ENCODE peak calls at places on chromosomes 16 and 17, in six cellular contexts. W, C, S, V, F and B are unnamed samples.

GRCh38 chr17:7263071-7263800 is 958 bp upstream of the CLDN7 start:
- DNase-seq in W (no peak), C (no peak), F (no peak), V (no peak), S (peak), B (no peak)

GRCh38 chr16:27289669-27290068 is 21.1 kb upstream of the NSMCE1 start:
- DNase-seq in V (no peak), F (no peak), S (no peak), C (no peak), W (no peak), B (no peak)

GRCh38 chr16:28193530-28194423 is 18.0 kb downstream of the XPO6 start:
- DNase-seq in F (peak), S (peak), C (no peak), W (no peak), V (peak), B (no peak)

GRCh38 chr16:85173981-85174751 is 61.9 kb upstream of the CIBAR2 start:
- DNase-seq in C (no peak), W (no peak), V (peak), S (peak), F (peak), B (no peak)

GRCh38 chr17:44323359-44324091 is 1.1 kb downstream of the SLC25A39 start:
- DNase-seq in F (no peak), S (no peak), W (no peak), V (no peak), C (no peak), B (no peak)

GRCh38 chr17:55327225-55328088 is 62.7 kb downstream of the HLF start:
- DNase-seq in C (no peak), V (peak), S (peak), W (no peak), F (no peak), B (no peak)

GRCh38 chr17:50052241-50052788 is 3.6 kb upstream of the ITGA3 start:
- DNase-seq in F (no peak), W (no peak), C (no peak), S (no peak), V (no peak), B (no peak)

GRCh38 chr17:32960815-32961214 is 30.8 kb upstream of the SPACA3 start:
- DNase-seq in C (no peak), F (no peak), V (peak), S (no peak), W (no peak), B (no peak)

GRCh38 chr17:82657926-82658325 is 9.7 kb upstream of the WDR45B start:
- DNase-seq in C (peak), S (no peak), F (no peak), W (no peak), V (no peak), B (no peak)

GRCh38 chr17:28916302-28916934 is 13.5 kb upstream of the DHRS13 start:
- DNase-seq in V (no peak), S (peak), W (no peak), F (peak), C (no peak), B (no peak)

GRCh38 chr16:1530883-1531637 is 2.4 kb upstream of the TMEM204 start:
- DNase-seq in F (peak), S (no peak), C (no peak), V (no peak), W (no peak), B (peak)

GRCh38 chr17:16158721-16159120 is 56.6 kb downstream of the NCOR1 start:
- DNase-seq in F (no peak), S (no peak), C (no peak), V (no peak), W (no peak), B (no peak)

GRCh38 chr16:627458-628239 is 3.1 kb upstream of the WFIKKN1 start:
- DNase-seq in V (no peak), F (no peak), W (no peak), S (peak), C (no peak), B (no peak)

GRCh38 chr16:1534021-1535020 is 855 bp downstream of the TMEM204 start:
- DNase-seq in V (no peak), W (no peak), C (no peak), S (no peak), F (no peak), B (no peak)

GRCh38 chr16:74521691-74522090 is 85.2 kb downstream of the GLG1 start:
- DNase-seq in W (no peak), C (peak), F (peak), V (no peak), S (no peak), B (no peak)

GRCh38 chr16:1363501-1364041 is 11.8 kb downstream of the GNPTG start:
- DNase-seq in V (peak), C (no peak), S (peak), F (peak), W (no peak), B (no peak)

GRCh38 chr17:65530985-65531507 is 30.4 kb downstream of the AXIN2 start:
- DNase-seq in F (no peak), W (no peak), C (no peak), S (no peak), V (no peak), B (no peak)

GRCh38 chr16:30585022-30585399 is 486 bp downstream of the ZNF785 start:
- DNase-seq in S (no peak), V (no peak), F (no peak), C (no peak), W (no peak), B (no peak)

GRCh38 chr17:76872221-76872873 is 4.1 kb downstream of the MGAT5B start:
- DNase-seq in C (peak), W (no peak), F (peak), V (peak), S (peak), B (no peak)

GRCh38 chr17:4597975-4598374 is 13.6 kb downstream of the SMTNL2 start:
- DNase-seq in C (no peak), W (no peak), V (no peak), F (no peak), S (no peak), B (no peak)

GRCh38 chr16:73000020-73000906 is 47.7 kb downstream of the ZFHX3 start:
- DNase-seq in W (no peak), V (peak), S (no peak), F (no peak), C (no peak), B (peak)

GRCh38 chr17:2299756-2300155 is 3.8 kb downstream of the SMG6 start:
- DNase-seq in S (no peak), W (no peak), F (no peak), C (no peak), V (no peak), B (no peak)

GRCh38 chr17:76968707-76969597 is 100.7 kb downstream of the MGAT5B start:
- DNase-seq in V (no peak), W (no peak), C (no peak), S (no peak), F (peak), B (no peak)

GRCh38 chr16:89785523-89786155 is 30.8 kb downstream of the FANCA start:
- DNase-seq in V (no peak), S (no peak), C (no peak), F (no peak), W (no peak), B (no peak)

GRCh38 chr16:30941600-30942420 is 7.1 kb upstream of the ORAI3 start:
- DNase-seq in F (peak), W (no peak), V (peak), S (peak), C (no peak), B (peak)

GRCh38 chr16:58507195-58507962 is 7.4 kb downstream of the NDRG4 start:
- DNase-seq in V (no peak), C (peak), F (no peak), S (no peak), W (no peak), B (no peak)

GRCh38 chr16:12613131-12613991 is 190.3 kb downstream of the CPPED1 start:
- DNase-seq in V (peak), C (no peak), F (no peak), S (peak), W (peak), B (no peak)

GRCh38 chr16:89482087-89482823 is 8.1 kb downstream of the ANKRD11 start:
- DNase-seq in S (no peak), W (no peak), V (no peak), C (no peak), F (no peak), B (no peak)

GRCh38 chr16:30697264-30698138 is 1.5 kb upstream of the SRCAP start:
- DNase-seq in S (no peak), V (no peak), F (no peak), W (no peak), C (peak), B (no peak)

GRCh38 chr16:88373927-88374492 is 8.7 kb upstream of the ZNF469 start:
- DNase-seq in C (no peak), V (no peak), W (no peak), F (no peak), S (no peak), B (no peak)

GRCh38 chr17:43822566-43823190 is 10.3 kb downstream of the MPP3 start:
- DNase-seq in V (no peak), S (no peak), F (no peak), W (no peak), C (no peak), B (no peak)

GRCh38 chr16:57637424-57637823 is 9.0 kb downstream of the ADGRG1 start:
- DNase-seq in V (no peak), S (no peak), C (no peak), F (no peak), W (no peak), B (peak)

GRCh38 chr16:86066755-86067154 is 167.8 kb downstream of the IRF8 start:
- DNase-seq in F (no peak), W (no peak), C (no peak), V (no peak), S (no peak), B (no peak)

GRCh38 chr16:29256501-29256981 is 150.0 kb downstream of the NPIPB11 start:
- DNase-seq in C (no peak), F (no peak), V (no peak), W (no peak), S (no peak), B (no peak)

GRCh38 chr17:81703747-81704654 is 834 bp downstream of the MRPL12 start:
- DNase-seq in C (no peak), V (no peak), F (no peak), S (no peak), W (no peak), B (no peak)

GRCh38 chr16:78275420-78275819 is 176.0 kb downstream of the WWOX start:
- DNase-seq in V (no peak), S (no peak), C (no peak), W (no peak), F (no peak), B (no peak)
- H3K27ac ChIP-seq in V (no peak), S (no peak), C (no peak), W (no peak), F (no peak), B (no peak)

GRCh38 chr16:23453338-23454052 is 506 bp upstream of the COG7 start:
- DNase-seq in V (no peak), W (no peak), S (no peak), C (no peak), F (no peak), B (no peak)

GRCh38 chr16:23448392-23448791 is 4.6 kb downstream of the COG7 start:
- DNase-seq in F (no peak), V (no peak), C (no peak), S (peak), W (no peak), B (no peak)

GRCh38 chr16:23452221-23452571 is 793 bp downstream of the COG7 start:
- DNase-seq in W (no peak), F (no peak), V (no peak), C (no peak), S (no peak), B (no peak)

DNA sequence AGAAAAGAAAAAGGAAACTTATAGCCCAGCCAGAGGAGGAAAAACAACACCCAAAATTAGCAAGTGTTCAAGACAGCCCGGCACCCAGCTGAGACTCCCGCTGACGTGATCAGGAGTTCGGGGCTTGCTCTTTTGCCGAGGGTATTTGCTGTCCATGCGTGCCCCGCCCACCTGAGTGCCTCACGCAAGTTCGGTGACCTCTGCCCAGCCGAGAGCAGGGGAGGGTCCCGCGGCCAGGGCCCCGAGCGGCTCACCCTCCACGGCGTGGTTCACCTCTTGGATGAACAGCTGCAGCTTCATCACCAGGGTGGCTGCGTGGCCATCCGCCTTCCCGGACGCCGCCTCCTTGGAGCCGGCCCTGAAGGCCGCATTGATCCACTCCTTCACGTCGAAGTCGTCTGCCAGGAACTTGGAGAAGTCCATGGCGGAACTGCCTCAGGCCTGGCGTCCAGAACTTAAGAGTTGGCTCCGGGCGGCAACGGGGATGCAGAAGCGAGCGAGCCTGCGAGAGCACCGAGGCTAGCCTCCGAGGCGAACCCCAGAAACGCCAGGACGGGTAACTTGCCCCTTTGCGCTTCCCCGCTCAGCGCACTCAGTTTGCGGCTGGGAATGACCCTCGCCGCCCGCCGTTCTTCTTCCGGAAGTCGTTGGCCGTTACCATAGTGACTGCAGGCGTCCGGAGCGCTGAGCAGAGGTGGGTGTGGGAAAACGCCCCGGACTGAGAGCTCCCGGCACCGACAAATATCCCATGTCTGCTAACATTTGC is at the start of gene COG7:
- DNase-seq in W (peak), S (peak), F (peak), C (peak), V (peak), B (peak)
- H3K27ac ChIP-seq in W (peak), S (peak), F (peak), C (peak), V (peak), B (peak)

DNA sequence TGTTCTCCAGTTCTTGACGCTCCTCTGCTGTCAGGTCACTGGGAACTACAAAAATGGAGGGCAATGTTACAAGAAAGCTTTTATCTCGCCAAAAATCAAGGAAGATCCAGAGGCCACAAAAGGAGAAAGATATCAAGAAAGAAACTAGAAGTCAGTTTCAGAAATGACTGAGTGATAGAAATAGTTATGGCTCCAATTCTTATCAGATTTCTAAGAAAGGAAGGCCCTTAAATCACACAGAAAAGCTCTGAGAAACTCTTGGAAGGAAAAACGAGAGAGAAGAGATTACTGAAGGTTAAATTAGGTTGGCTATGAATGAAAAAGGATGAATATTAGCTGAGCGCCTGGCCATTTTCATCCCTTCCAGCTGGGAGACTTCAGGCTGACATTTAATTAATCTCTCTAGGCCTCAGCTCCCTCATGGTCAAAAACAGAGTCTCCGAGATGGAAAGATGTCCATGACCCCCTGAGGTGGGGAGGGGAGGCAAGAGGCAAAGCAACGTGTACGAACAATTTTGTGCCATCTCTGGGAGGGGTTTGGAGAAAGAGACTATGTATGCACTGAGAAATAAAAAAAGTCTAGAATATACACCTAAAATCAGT is 72.3 kb downstream of the CYTH1 start:
- DNase-seq in F (no peak), C (no peak), S (no peak), W (no peak), V (no peak), B (no peak)
- H3K27ac ChIP-seq in F (no peak), C (peak), S (peak), W (peak), V (no peak), B (no peak)

GRCh38 chr17:36546418-36547093 is 1.8 kb downstream of the GGNBP2 start:
- DNase-seq in W (no peak), V (no peak), F (peak), S (no peak), C (no peak), B (no peak)

GRCh38 chr17:36544049-36544319 is 735 bp upstream of the GGNBP2 start:
- DNase-seq in C (no peak), S (peak), W (peak), F (peak), V (peak), B (peak)

GRCh38 chr17:36545093-36545464 is 360 bp downstream of the GGNBP2 start:
- DNase-seq in C (no peak), S (no peak), W (no peak), F (no peak), V (no peak), B (no peak)

GRCh38 chr17:36544320-36545092 is at the start of gene GGNBP2:
- DNase-seq in W (peak), F (peak), S (peak), C (peak), V (peak), B (peak)

DNA sequence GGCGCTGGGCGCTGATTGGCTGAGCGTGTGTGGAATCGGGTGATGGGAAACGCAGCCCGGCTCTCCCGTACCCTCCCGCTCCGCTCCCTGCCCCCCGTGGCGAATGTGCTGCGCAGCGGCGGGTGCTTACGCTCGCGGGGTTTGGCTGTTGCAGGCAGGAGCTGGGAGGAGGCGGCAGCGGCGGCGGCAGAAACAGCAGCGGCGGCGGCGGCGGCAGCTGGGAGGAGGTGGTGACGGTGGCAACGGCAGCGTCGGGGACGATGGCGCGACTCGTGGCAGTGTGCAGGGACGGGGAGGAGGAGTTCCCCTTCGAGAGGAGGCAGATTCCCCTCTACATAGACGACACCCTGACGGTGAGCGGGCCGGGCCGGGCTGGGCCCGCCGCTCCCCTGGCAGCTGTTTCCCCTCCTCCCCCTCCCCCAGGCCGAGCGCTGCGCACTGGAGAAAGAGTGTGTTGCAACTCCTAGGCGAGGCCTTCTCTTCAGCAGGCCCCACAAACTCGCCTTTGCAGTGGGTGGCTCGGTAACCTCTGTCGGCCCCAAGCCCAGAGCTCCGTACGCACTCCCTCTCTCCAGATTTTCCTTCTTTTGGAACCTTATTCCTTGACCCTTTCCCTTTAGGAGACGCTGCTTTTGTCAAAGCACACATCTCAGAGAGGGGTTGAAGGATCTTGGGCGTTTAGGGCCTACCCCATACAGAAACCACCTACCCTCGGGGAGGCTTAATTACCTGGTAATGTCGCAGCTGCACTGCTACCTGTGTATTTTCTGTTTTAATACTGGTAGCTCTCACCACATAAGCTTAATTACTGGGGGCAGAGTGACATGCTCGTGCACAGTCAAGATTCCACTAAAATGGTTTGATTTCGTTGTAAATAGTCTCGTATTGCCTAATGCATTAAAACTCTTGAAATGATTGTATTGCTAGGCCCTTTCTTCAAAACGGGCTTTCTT is 1.0 kb downstream of the GGNBP2 start:
- DNase-seq in V (peak), F (peak), W (peak), C (peak), S (peak), B (peak)
- H3K27ac ChIP-seq in V (peak), F (peak), W (peak), C (peak), S (peak), B (peak)

GRCh38 chr16:7335991-7336634 is 3.5 kb downstream of the RBFOX1 start:
- DNase-seq in F (no peak), V (no peak), C (no peak), W (no peak), S (no peak), B (no peak)

GRCh38 chr16:7333326-7333725 is 681 bp downstream of the RBFOX1 start:
- DNase-seq in S (no peak), F (no peak), W (no peak), C (no peak), V (no peak), B (no peak)

GRCh38 chr16:7331997-7332396 is 648 bp upstream of the RBFOX1 start:
- DNase-seq in V (no peak), S (no peak), F (no peak), C (no peak), W (no peak), B (no peak)

GRCh38 chr16:7332611-7333010 is at the start of gene RBFOX1:
- DNase-seq in V (no peak), W (no peak), S (no peak), C (no peak), F (no peak), B (no peak)

DNA sequence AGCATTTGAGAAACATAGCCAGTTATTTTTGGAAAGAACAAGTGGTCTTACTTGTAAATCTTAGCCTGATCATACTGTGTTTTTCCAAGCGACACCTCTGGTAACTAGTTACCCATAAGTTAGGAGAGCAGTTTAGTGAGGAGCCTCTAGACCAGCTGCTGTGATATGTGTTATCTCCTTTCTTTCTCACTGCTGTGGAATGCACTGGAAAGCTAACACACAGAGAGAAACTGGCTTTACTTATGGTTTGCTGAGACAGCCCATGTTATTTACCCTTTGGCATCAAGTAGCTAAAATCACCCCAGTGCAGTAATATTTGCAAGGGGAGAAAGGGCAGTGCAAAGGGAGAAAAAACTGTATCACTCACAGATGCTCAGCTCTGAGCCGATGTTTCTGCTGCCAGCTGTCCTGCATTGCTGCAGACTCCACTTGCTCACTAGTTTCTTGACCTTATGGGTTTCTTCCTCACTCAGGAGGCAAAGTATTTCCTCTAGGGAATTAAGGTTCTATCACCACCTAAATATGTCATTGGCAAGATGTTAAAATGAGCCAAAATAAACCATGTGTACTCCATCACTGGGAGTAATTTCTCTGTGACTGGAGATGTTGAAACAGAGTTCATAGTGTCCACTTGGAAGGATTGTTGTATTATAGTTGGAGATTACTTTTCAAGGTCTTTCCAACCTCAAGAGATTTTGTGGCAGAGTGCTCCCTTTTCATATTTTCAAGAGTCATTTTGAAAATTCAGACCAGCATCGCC is 2.3 kb downstream of the RBFOX1 start:
- DNase-seq in V (no peak), S (no peak), F (no peak), W (no peak), C (no peak), B (no peak)
- H3K27ac ChIP-seq in V (no peak), S (no peak), F (no peak), W (no peak), C (no peak), B (peak)

GRCh38 chr17:78797213-78797612 is 15.1 kb upstream of the CYTH1 start:
- DNase-seq in S (no peak), C (no peak), V (no peak), W (no peak), F (no peak), B (no peak)
- H3K27ac ChIP-seq in S (no peak), C (peak), V (no peak), W (no peak), F (no peak), B (no peak)